ENCODE peak calls at places on chromosome 1, in five cellular contexts. L is kidney, F is H54, S is hepatocyte, D is heart right ventricle. V is an unnamed sample.
A peak's percentile ranks its signal among the peaks of the same experiment; 100 is the strongest.

GRCh38 chr1:234505774-234506114 is 26.8 kb upstream of the TARBP1 start:
- DNase-seq in S (no peak), L (no peak), D (no peak), F (no peak), V (no peak)

GRCh38 chr1:116167625-116168276 is 56.6 kb downstream of the MAB21L3 start:
- DNase-seq in L (no peak), D (peak; percentile 25), S (peak; percentile 69), F (no peak), V (no peak)

GRCh38 chr1:81111818-81112217 is 688.9 kb upstream of the ADGRL2 start:
- DNase-seq in S (no peak), L (no peak), D (no peak), F (peak; percentile 4), V (no peak)

GRCh38 chr1:41918450-41919043 is at the start of gene HIVEP3:
- DNase-seq in F (peak; percentile 54), L (no peak), S (no peak), D (no peak), V (no peak)

GRCh38 chr1:3114846-3115245 is 45.8 kb downstream of the PRDM16 start:
- DNase-seq in D (no peak), S (no peak), F (no peak), L (no peak), V (no peak)

GRCh38 chr1:110634455-110635281 is 28.5 kb upstream of the KCNA2 start:
- DNase-seq in F (peak; percentile 35), S (peak; percentile 26), D (peak; percentile 88), L (peak; percentile 92), V (peak; percentile 26)

GRCh38 chr1:83627045-83627444 is 371.9 kb downstream of the TTLL7 start:
- DNase-seq in L (no peak), F (no peak), S (no peak), D (no peak), V (no peak)

GRCh38 chr1:8075511-8076051 is 49.5 kb upstream of the ERRFI1 start:
- DNase-seq in F (no peak), D (no peak), S (no peak), L (no peak), V (no peak)

GRCh38 chr1:234315588-234315987 is 57.7 kb upstream of the COA6 start:
- DNase-seq in L (no peak), D (no peak), S (no peak), F (no peak), V (no peak)

GRCh38 chr1:114691061-114691460 is 4.3 kb downstream of the AMPD1 start:
- DNase-seq in D (no peak), F (no peak), S (no peak), L (no peak), V (no peak)

GRCh38 chr1:13899856-13900255 is 199.9 kb downstream of the PRDM2 start:
- DNase-seq in S (no peak), D (no peak), F (no peak), L (no peak), V (no peak)

GRCh38 chr1:177032434-177032833 is 132.1 kb downstream of the ASTN1 start:
- DNase-seq in S (no peak), D (no peak), F (no peak), L (no peak), V (no peak)

GRCh38 chr1:110462093-110462492 is 11.1 kb downstream of the PROK1 start:
- DNase-seq in L (no peak), S (no peak), D (no peak), F (no peak), V (no peak)

GRCh38 chr1:224736619-224737352 is 120.7 kb downstream of the CNIH3 start:
- DNase-seq in F (no peak), L (no peak), S (peak; percentile 33), D (peak; percentile 20), V (no peak)

V was measured in naive thymus-derived CD8-positive, alpha-beta T cell.